ENCODE peak calls at places on chromosomes 3 and 15, in five cellular contexts. W, F, X, A and P are unnamed samples.

GRCh38 chr15:85583404-85584390 is 203.3 kb downstream of the AKAP13 start:
- DNase-seq in A (peak; percentile 74), F (peak; percentile 21), W (peak; percentile 68), X (no peak), P (no peak)

GRCh38 chr3:130896101-130896500 is 2.2 kb downstream of the ATP2C1 start:
- DNase-seq in F (no peak), W (no peak), X (no peak), A (no peak), P (no peak)

GRCh38 chr15:63497642-63498100 is 6.7 kb upstream of the USP3 start:
- DNase-seq in X (no peak), W (no peak), A (no peak), F (no peak), P (no peak)

GRCh38 chr3:138943724-138944131 is 3.2 kb downstream of the FOXL2 start:
- DNase-seq in F (no peak), X (no peak), A (no peak), W (no peak), P (no peak)

GRCh38 chr3:20099020-20099539 is 58.8 kb downstream of the KAT2B start:
- DNase-seq in X (no peak), W (no peak), A (no peak), F (no peak), P (no peak)

GRCh38 chr3:66236281-66236680 is 15.5 kb downstream of the SLC25A26 start:
- DNase-seq in A (peak; percentile 12), W (no peak), F (no peak), X (no peak), P (no peak)

GRCh38 chr3:120561251-120562045 is 34.7 kb upstream of the NDUFB4 start:
- DNase-seq in W (peak; percentile 73), X (no peak), A (peak; percentile 87), F (peak; percentile 59), P (peak; percentile 61)

GRCh38 chr3:71122641-71123040 is 460.9 kb downstream of the FOXP1 start:
- DNase-seq in W (no peak), A (no peak), F (no peak), X (no peak), P (no peak)

GRCh38 chr15:75178171-75178937 is 23.3 kb upstream of the C15orf39 start:
- DNase-seq in X (no peak), A (no peak), W (no peak), F (no peak), P (peak; percentile 59)

GRCh38 chr3:72380711-72381508 is 467.3 kb downstream of the SHQ1 start:
- DNase-seq in F (no peak), A (peak; percentile 30), W (no peak), X (no peak), P (no peak)

GRCh38 chr3:188631291-188632010 is 477.5 kb downstream of the LPP start:
- DNase-seq in F (no peak), X (no peak), A (peak; percentile 89), W (peak; percentile 97), P (no peak)

GRCh38 chr15:20645956-20646355 is 104.4 kb upstream of the GOLGA6L6 start:
- DNase-seq in X (no peak), A (peak; percentile 41), F (no peak), W (no peak), P (no peak)

GRCh38 chr3:4899654-4900236 is 79.5 kb upstream of the BHLHE40 start:
- DNase-seq in W (no peak), F (no peak), A (no peak), X (no peak), P (no peak)

GRCh38 chr3:67357610-67358458 is 296.6 kb downstream of the SUCLG2 start:
- DNase-seq in X (peak; percentile 71), A (peak; percentile 59), W (peak; percentile 35), F (peak; percentile 37), P (peak; percentile 87)

GRCh38 chr15:92584105-92584504 is 71.5 kb downstream of the FAM174B start:
- DNase-seq in A (no peak), F (no peak), X (no peak), W (no peak), P (no peak)

GRCh38 chr3:197398301-197398878 is 100.0 kb upstream of the DLG1 start:
- DNase-seq in X (no peak), W (no peak), F (no peak), A (no peak), P (no peak)

GRCh38 chr15:89680282-89680873 is 1.2 kb upstream of the PLIN1 start:
- DNase-seq in W (peak; percentile 67), X (no peak), F (no peak), A (no peak), P (no peak)

GRCh38 chr3:32897981-32898623 is 53.3 kb upstream of the CCR4 start:
- DNase-seq in A (peak; percentile 82), F (no peak), X (no peak), W (no peak), P (no peak)

GRCh38 chr3:8739757-8740508 is 6.3 kb downstream of the CAV3 start:
- DNase-seq in A (peak; percentile 48), W (peak; percentile 78), F (no peak), X (no peak), P (no peak)

GRCh38 chr3:138254199-138254598 is 67.1 kb downstream of the ARMC8 start:
- DNase-seq in X (no peak), F (no peak), A (peak; percentile 54), W (no peak), P (no peak)

GRCh38 chr15:55993111-55993803 is at the start of gene NEDD4:
- DNase-seq in X (no peak), W (peak; percentile 86), A (peak; percentile 88), F (peak; percentile 79), P (peak; percentile 85)

DNA sequence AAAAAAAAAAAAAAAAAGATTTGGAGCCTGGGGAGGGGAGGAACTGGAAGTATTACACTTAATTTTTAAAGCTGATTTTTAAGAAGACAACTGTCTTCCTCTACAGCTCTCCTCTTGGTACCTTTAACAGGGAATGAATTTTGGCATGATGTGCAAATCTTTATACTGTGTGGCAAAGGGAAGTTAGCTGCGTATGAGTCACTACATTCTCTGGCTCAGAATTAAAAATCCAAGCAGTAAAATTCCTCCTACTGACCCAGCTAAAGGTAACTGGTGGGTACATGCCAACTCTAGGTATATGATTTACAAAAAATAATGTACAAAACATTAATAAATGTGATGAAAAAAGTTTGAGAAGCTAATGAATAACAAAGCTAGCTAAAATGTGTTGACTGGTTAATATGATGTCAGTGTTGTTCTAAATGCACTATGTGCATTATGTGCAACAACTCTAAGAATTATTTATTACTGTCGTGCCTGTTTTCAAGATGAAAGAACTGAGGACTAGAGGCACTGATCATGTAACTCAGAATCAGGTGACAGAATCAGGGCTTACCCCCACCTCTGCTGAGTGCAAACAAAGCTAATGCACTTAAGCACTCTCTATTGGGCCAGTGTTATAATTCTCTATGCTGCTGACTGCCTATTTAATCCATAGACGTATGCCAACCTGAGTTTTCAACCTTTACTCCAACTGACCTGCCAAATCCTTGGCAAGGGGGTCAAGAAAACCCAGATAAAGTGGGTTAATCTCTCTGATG is 194.7 kb upstream of the CADPS start:
- DNase-seq in W (no peak), F (no peak), X (no peak), A (no peak), P (no peak)
- H2AFZ ChIP-seq in W (no peak overlapping the region), F (no peak overlapping the region), X (no peak overlapping the region), A (no peak overlapping the region), P (no peak overlapping the region)

GRCh38 chr15:64686130-64686735 is 89.2 kb downstream of the RBPMS2 start:
- DNase-seq in X (no peak), W (peak; percentile 63), A (peak; percentile 88), F (peak; percentile 60), P (peak; percentile 35)

GRCh38 chr15:64681424-64682024 is 93.9 kb downstream of the RBPMS2 start:
- DNase-seq in W (peak; percentile 65), A (peak; percentile 83), X (peak; percentile 41), F (peak; percentile 48), P (peak; percentile 78)

GRCh38 chr15:64682255-64682654 is 93.1 kb downstream of the RBPMS2 start:
- DNase-seq in A (no peak), F (no peak), W (no peak), X (no peak), P (no peak)

GRCh38 chr15:64685230-64685886 is 90.0 kb downstream of the RBPMS2 start:
- DNase-seq in X (no peak), W (no peak), F (no peak), A (no peak), P (peak; percentile 41)

DNA sequence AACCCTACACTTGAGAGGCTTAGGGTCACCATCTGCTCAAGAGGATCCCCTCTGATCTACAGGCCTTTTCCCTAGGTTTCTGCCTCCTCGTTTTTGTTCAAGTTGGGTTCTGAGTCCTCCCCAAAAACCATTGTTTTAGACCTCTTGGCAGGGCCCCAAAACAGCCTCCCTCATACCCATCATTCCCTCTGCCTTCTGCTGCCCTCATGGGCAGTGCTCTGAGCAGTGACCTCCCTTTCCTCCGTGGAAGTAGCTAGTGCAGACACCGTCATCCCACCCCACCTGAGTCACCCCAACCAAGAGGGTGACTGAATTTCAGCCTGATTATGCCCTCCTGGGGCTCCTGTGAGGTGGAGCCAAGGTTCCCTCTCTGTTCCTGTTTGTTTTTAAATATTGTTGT is 92.0 kb downstream of the RBPMS2 start:
- DNase-seq in F (no peak), W (no peak), X (no peak), A (no peak), P (no peak)
- H4K8ac ChIP-seq in F (no peak overlapping the region), W (no peak overlapping the region), X (no peak overlapping the region), A (no peak overlapping the region), P (no peak overlapping the region)

DNA sequence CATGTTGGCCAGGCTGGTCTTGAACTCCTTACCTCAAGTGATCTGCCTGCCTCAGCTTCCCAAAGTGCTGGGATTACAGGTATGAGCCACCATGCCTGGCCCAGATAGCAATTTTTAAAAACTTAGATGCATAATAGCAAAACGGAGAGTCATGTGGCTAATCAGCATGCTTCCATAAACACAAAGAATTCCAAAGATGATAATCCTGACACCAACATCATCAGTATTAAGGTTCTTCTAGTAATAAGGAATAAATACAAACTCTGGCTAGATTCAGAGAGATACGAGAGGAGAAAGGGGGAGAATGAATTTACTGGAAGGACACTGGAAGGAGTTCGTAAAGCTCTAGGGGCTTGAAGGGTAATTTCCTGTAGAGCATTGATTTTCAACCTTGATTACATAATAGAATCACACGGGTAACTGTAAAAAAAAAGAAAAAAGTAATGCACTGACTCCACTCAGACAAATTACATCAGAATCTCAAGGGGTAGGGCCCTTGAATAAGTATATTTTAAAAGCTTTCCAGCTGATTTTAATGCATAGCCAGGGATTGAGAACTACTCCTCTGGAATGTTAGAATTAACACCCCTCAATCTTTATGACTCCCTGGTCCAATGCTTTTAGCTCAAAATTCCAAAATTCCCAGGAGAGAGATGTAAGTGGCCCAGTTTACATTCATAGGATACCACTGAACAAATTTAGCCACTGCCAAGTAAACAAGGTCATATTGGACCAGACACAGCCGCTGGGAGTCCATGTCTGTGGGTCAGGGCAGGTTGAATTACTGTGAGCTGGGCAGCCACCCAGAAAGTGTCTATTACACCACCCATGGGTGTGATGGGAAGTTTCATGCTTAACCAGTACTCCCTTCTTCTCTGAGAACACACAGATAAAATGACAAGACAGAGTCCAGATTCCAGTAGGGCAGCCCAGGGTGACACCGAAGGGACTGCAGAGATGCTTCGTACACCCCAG is 243.9 kb downstream of the TBL1XR1 start:
- DNase-seq in A (peak; percentile 64), X (no peak), W (peak; percentile 75), F (no peak), P (no peak)
- H2AFZ ChIP-seq in A (no peak overlapping the region), X (no peak overlapping the region), W (no peak overlapping the region), F (no peak overlapping the region), P (no peak overlapping the region)

GRCh38 chr3:50246517-50246954 is 10.5 kb downstream of the GNAI2 start:
- DNase-seq in X (no peak), W (peak; percentile 92), A (peak; percentile 55), F (no peak), P (peak; percentile 63)

GRCh38 chr3:50243552-50243895 is 7.5 kb downstream of the GNAI2 start:
- DNase-seq in W (no peak), A (no peak), X (no peak), F (no peak), P (no peak)

GRCh38 chr3:50248387-50248786 is 12.4 kb downstream of the GNAI2 start:
- DNase-seq in W (no peak), X (no peak), F (no peak), A (peak; percentile 41), P (no peak)

GRCh38 chr3:50245251-50245745 is 9.3 kb downstream of the GNAI2 start:
- DNase-seq in X (no peak), A (no peak), F (no peak), W (no peak), P (no peak)

GRCh38 chr3:50245831-50246516 is 10.0 kb downstream of the GNAI2 start:
- DNase-seq in A (peak; percentile 79), F (peak; percentile 97), W (peak; percentile 78), X (no peak), P (peak; percentile 98)
- H4K8ac ChIP-seq in A (peak overlapping the region; percentile 69), F (peak overlapping the region; percentile 19), W (peak overlapping the region; percentile 98), X (peak overlapping the region; percentile 89), P (no peak overlapping the region)